ENCODE peak calls at places on chromosomes 12 and 14, in seven cellular contexts. K is heart right ventricle, A is GM12864, B is HFFc6, G is activated B cell treated with CpG ODN at 0.5 μM for 24 hours, Z is GM10248, R is HL-60. E is an unnamed sample.

GRCh38 chr12:40225337-40225983 is 663 bp downstream of the LRRK2 start:
- DNase-seq in K (no peak), A (no peak), B (no peak), G (no peak), Z (no peak), R (no peak), E (no peak)

GRCh38 chr12:47885012-47885501 is 19.7 kb downstream of the VDR start:
- DNase-seq in K (no peak), A (no peak), B (no peak), G (no peak), Z (peak), R (no peak), E (no peak)

GRCh38 chr14:97180304-97181200 is 383.4 kb downstream of the VRK1 start:
- DNase-seq in K (no peak), A (no peak), B (peak), G (no peak), Z (no peak), R (no peak), E (no peak)

GRCh38 chr12:6790496-6791150 is 1.3 kb downstream of the CD4 start:
- DNase-seq in K (no peak), A (no peak), B (no peak), G (no peak), Z (no peak), R (peak), E (no peak)

GRCh38 chr14:55556929-55557623 is 22.9 kb upstream of the KTN1 start:
- DNase-seq in K (peak), A (no peak), B (peak), G (no peak), Z (no peak), R (no peak), E (peak)

GRCh38 chr12:49346659-49347306 is at the start of gene DNAJC22:
- DNase-seq in K (no peak), A (no peak), B (no peak), G (peak), Z (peak), R (peak), E (peak)

GRCh38 chr12:115898670-115899069 is 378.8 kb downstream of the MED13L start:
- DNase-seq in K (no peak), A (no peak), B (peak), G (no peak), Z (no peak), R (no peak), E (no peak)

GRCh38 chr14:77275041-77275854 is 4.2 kb upstream of the NGB start:
- DNase-seq in K (no peak), A (no peak), B (no peak), G (no peak), Z (no peak), R (peak), E (no peak)

GRCh38 chr14:93032301-93032929 is 83.3 kb downstream of the ITPK1 start:
- DNase-seq in K (no peak), A (no peak), B (no peak), G (no peak), Z (no peak), R (peak), E (no peak)

GRCh38 chr12:75289678-75290200 is 40.4 kb downstream of the CAPS2 start:
- DNase-seq in K (no peak), A (no peak), B (peak), G (no peak), Z (no peak), R (no peak), E (no peak)

GRCh38 chr12:125861299-125862281 is 796.4 kb downstream of the AACS start:
- DNase-seq in K (peak), A (no peak), B (no peak), G (no peak), Z (no peak), R (no peak), E (peak)

GRCh38 chr12:79266511-79267129 is 402.0 kb downstream of the SYT1 start:
- DNase-seq in K (no peak), A (no peak), B (no peak), G (no peak), Z (no peak), R (no peak), E (no peak)

GRCh38 chr12:58889557-58889956 is 30.7 kb downstream of the LRIG3 start:
- DNase-seq in K (no peak), A (no peak), B (no peak), G (no peak), Z (no peak), R (no peak), E (no peak)

GRCh38 chr14:30440986-30441385 is 118.0 kb upstream of the G2E3 start:
- DNase-seq in K (no peak), A (no peak), B (peak), G (no peak), Z (no peak), R (no peak), E (no peak)

GRCh38 chr14:23364164-23364571 is 804 bp downstream of the EFS start:
- DNase-seq in K (no peak), A (no peak), B (peak), G (no peak), Z (no peak), R (no peak), E (no peak)

GRCh38 chr12:89959188-89959587 is 250.6 kb upstream of the ATP2B1 start:
- DNase-seq in K (no peak), A (no peak), B (peak), G (no peak), Z (no peak), R (no peak), E (no peak)

GRCh38 chr14:96594961-96595360 is 92.8 kb downstream of the PAPOLA start:
- DNase-seq in K (no peak), A (no peak), B (no peak), G (no peak), Z (no peak), R (no peak), E (peak)

GRCh38 chr12:20007331-20007730 is 361.0 kb upstream of the PDE3A start:
- DNase-seq in K (no peak), A (no peak), B (no peak), G (no peak), Z (no peak), R (no peak), E (no peak)

GRCh38 chr12:109685574-109686447 is 27.8 kb upstream of the FAM222A start:
- DNase-seq in K (no peak), A (no peak), B (no peak), G (no peak), Z (no peak), R (no peak), E (no peak)

GRCh38 chr14:103533999-103534575 is 5.1 kb downstream of the TRMT61A start:
- DNase-seq in K (no peak), A (no peak), B (no peak), G (no peak), Z (no peak), R (no peak), E (no peak)

GRCh38 chr12:22788913-22789312 is 163.9 kb downstream of the ETNK1 start:
- DNase-seq in K (no peak), A (no peak), B (no peak), G (no peak), Z (no peak), R (no peak), E (no peak)

GRCh38 chr14:91078095-91078737 is 17.8 kb upstream of the RPS6KA5 start:
- DNase-seq in K (no peak), A (no peak), B (no peak), G (no peak), Z (peak), R (no peak), E (no peak)

GRCh38 chr12:102394200-102394599 is 86.2 kb downstream of the IGF1 start:
- DNase-seq in K (no peak), A (no peak), B (no peak), G (no peak), Z (no peak), R (no peak), E (no peak)

GRCh38 chr14:61211476-61212262 is 69.5 kb downstream of the TMEM30B start:
- DNase-seq in K (no peak), A (no peak), B (no peak), G (no peak), Z (no peak), R (peak), E (no peak)

GRCh38 chr14:65320661-65321308 is 91.7 kb upstream of the FUT8 start:
- DNase-seq in K (no peak), A (no peak), B (no peak), G (no peak), Z (no peak), R (no peak), E (no peak)

GRCh38 chr14:45381091-45381490 is 128.1 kb upstream of the MIS18BP1 start:
- DNase-seq in K (no peak), A (no peak), B (no peak), G (no peak), Z (no peak), R (no peak), E (no peak)

GRCh38 chr12:132143328-132144071 is 619 bp downstream of the DDX51 start:
- DNase-seq in K (no peak), A (no peak), B (no peak), G (no peak), Z (no peak), R (no peak), E (peak)

GRCh38 chr12:110844551-110845395 is 2.0 kb upstream of the CCDC63 start:
- DNase-seq in K (peak), A (no peak), B (no peak), G (no peak), Z (no peak), R (no peak), E (no peak)

GRCh38 chr12:7681535-7681934 is 14.0 kb downstream of the GDF3 start:
- DNase-seq in K (no peak), A (no peak), B (no peak), G (no peak), Z (no peak), R (no peak), E (no peak)

GRCh38 chr14:65184032-65184764 is 81.9 kb upstream of the MAX start:
- DNase-seq in K (no peak), A (no peak), B (peak), G (no peak), Z (no peak), R (no peak), E (no peak)

GRCh38 chr12:4826909-4827308 is 82.8 kb upstream of the KCNA1 start:
- DNase-seq in K (no peak), A (no peak), B (no peak), G (no peak), Z (no peak), R (no peak), E (no peak)

GRCh38 chr14:89289477-89289876 is 127.6 kb downstream of the FOXN3 start:
- DNase-seq in K (no peak), A (no peak), B (no peak), G (no peak), Z (no peak), R (no peak), E (no peak)

GRCh38 chr14:74275265-74275841 is 27.4 kb downstream of the ABCD4 start:
- DNase-seq in K (no peak), A (no peak), B (peak), G (no peak), Z (no peak), R (no peak), E (peak)

GRCh38 chr12:79119796-79120195 is 255.2 kb downstream of the SYT1 start:
- DNase-seq in K (no peak), A (no peak), B (no peak), G (no peak), Z (no peak), R (no peak), E (no peak)

GRCh38 chr12:108563804-108564151 is 1.4 kb downstream of the ISCU start:
- DNase-seq in K (no peak), A (no peak), B (no peak), G (no peak), Z (no peak), R (no peak), E (no peak)
- TF ChIP-seq CTCF in K (no peak), A (no peak), B (peak), G (no peak), Z (no peak), R (no peak), E (no peak)

GRCh38 chr12:14452865-14453264 is 87.4 kb downstream of the ATF7IP start:
- DNase-seq in K (no peak), A (no peak), B (no peak), G (no peak), Z (no peak), R (no peak), E (no peak)
- TF ChIP-seq CTCF in K (no peak), A (no peak), B (no peak), G (no peak), Z (no peak), R (no peak), E (no peak)

DNA sequence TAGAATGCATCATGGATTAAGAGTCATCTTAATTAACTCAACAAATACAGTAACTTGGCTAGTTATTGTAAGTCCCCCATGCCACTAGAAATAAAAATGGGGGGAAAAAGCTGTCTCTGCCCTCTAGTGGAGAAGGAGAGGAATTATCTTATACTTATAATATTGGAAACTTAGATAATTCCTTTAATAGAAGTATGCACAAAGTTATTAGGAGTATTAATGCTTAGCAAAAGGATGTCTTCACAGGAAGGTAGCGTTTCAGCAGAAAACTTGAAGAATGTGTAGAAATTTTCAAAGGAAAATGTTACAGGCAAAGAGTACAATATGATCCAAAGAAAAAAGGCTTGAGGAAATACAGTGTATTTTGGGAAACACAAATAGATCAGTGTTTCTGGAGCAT is 19.8 kb downstream of the OR5AU1 start:
- DNase-seq in K (no peak), A (no peak), B (no peak), G (no peak), Z (peak), R (no peak), E (no peak)
- TF ChIP-seq CTCF in K (peak), A (peak), B (peak), G (no peak), Z (peak), R (peak), E (peak)

DNA sequence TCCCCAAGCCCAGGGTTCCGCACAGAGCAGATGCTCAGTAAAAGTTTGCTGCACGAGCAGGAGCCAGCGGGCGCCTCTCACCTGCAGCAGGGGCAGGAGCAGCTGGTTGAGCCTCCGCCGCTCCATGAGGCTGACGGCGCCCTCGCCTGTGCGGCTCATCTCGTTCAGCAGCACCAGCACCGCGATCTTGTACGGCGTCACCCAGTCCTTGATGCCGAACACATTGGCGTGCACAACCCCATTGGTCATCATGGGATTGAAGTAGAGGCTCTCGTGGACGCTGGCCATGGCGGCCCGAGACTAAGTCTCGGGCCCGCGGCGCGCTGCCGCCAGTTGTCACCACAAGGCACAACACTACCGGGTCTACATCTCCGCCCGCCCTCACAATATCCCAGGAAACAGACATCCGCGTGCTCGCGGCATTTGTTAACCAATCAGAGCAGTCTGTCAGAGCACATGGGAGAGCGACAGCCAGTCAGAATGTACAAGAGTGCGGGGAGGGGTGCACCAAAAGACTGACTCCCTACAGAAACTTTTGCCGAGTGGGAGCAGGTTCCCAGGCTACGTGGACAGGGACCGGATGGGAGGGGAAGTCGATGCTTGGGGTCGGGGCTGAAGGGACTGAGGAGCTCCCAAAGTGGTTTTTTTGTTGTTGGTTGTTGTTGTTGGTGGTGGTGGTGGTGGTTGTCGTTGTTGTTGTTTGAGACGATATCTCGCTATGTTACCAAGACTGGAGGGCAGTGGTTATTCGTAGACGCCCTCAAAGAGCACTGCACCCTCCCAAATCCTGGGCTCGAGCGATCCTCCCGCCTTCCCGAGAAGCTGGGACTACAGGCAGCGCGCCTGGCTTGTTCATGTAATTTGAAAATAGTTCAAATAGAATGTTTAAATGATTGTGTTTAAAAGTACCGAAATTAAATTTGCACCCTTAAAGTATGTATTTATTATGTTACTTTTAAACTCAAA is at the start of gene ANAPC5:
- DNase-seq in K (peak), A (peak), B (peak), G (peak), Z (peak), R (peak), E (peak)
- TF ChIP-seq CTCF in K (no peak), A (no peak), B (no peak), G (no peak), Z (no peak), R (no peak), E (peak)

GRCh38 chr14:63633801-63634200 is 7.9 kb downstream of the WDR89 start:
- DNase-seq in K (no peak), A (no peak), B (no peak), G (no peak), Z (no peak), R (no peak), E (no peak)
- TF ChIP-seq CTCF in K (no peak), A (no peak), B (no peak), G (no peak), Z (no peak), R (no peak), E (no peak)

GRCh38 chr12:104360988-104361707 is 57.6 kb downstream of the EID3 start:
- DNase-seq in K (no peak), A (no peak), B (no peak), G (no peak), Z (no peak), R (no peak), E (no peak)

GRCh38 chr12:104360157-104360556 is 56.6 kb downstream of the EID3 start:
- DNase-seq in K (no peak), A (no peak), B (peak), G (no peak), Z (no peak), R (no peak), E (no peak)

GRCh38 chr12:104369708-104370107 is 66.2 kb downstream of the EID3 start:
- DNase-seq in K (no peak), A (no peak), B (no peak), G (no peak), Z (no peak), R (no peak), E (no peak)

GRCh38 chr12:104370989-104371870 is 67.7 kb downstream of the EID3 start:
- DNase-seq in K (no peak), A (no peak), B (peak), G (no peak), Z (no peak), R (no peak), E (no peak)

DNA sequence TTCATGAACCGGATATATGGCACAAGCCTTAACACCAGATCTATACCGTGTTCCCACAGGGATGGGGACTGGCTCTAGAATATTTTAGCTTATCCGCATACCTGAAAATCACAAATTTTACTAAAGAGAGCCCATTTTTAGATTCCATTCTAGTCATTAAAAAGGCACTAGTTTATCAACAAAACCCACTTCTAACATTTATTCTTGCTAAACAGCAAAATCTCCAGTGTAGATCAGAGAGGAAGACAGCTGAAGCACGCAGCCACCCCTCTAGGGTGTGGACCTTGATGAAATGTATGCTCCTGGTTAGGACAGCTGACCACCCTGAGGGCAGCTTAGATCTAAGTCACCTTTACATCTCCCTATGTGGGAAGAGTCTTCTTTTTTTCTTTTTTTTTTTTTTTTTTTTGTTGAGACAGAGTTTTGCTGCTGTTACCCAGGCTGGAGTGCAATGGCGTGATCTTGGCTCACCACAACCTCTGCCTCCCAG is 62.4 kb downstream of the EID3 start:
- DNase-seq in K (no peak), A (no peak), B (no peak), G (no peak), Z (no peak), R (no peak), E (no peak)
- TF ChIP-seq CTCF in K (no peak), A (no peak), B (no peak), G (no peak), Z (no peak), R (no peak), E (no peak)

DNA sequence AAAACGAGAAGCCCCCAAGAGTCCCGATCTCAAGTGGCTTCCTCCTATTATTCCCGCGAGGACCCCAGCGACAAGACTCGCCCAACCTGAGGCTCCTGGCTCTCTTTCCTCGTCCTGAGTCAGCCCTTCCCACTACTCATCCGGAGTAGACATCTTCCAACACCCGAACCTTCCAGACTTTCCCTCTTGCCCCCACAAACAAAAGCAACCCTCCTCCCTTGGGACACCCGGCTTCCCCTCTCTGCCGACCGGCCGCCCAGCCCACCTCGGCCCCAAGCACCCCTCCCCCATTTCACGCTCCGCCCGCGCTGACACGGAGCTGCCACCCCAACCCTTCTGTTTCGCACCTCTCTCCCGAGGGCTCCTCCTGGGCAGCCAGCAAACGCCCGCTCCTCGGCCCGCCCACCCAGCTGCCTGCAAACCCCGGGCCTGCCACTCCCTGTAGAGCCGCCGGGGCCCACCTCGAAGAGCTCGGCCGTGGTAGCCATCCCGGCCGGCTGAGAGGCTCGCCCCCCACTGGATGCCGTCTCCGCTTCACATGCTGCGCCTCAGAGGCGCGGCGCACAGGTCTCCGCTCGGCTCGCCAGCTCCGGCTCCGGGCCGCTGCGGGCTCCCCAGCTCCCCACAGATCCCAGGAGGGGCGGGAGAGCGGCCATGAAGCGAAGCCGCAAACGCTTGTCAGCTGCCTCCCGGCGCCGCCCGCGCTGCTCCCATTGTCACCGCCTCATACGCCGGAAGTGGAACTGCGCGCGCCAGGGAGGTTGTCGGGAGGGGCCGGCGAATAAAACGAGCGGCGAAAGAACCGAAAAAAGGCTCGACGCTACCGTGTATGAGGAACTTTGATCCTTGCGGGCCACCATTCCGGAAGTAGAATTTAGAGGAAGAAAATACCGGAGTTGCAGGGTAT is at the start of the genes AP5M1 and EXOC5:
- DNase-seq in K (peak), A (peak), B (peak), G (peak), Z (peak), R (peak), E (peak)
- TF ChIP-seq CTCF in K (no peak), A (no peak), B (peak), G (no peak), Z (no peak), R (no peak), E (no peak)

E was measured in upper lobe of right lung.